ENCODE peak calls at places on chromosome X, in four cellular contexts. T is GM12892, V is H1, Y is K562. N is an unnamed sample.
A peak's percentile ranks its signal among the peaks of the same experiment; 100 is the strongest.

GRCh38 chrX:140514554-140514953 is 9.7 kb upstream of the SOX3 start:
- DNase-seq in T (no peak), V (no peak), Y (no peak), N (no peak)

GRCh38 chrX:3669841-3670240 is 43.6 kb downstream of the PRKX start:
- DNase-seq in T (no peak), V (no peak), Y (no peak), N (no peak)

GRCh38 chrX:39164212-39164611 is 363.0 kb downstream of the MID1IP1 start:
- DNase-seq in T (no peak), V (no peak), Y (no peak), N (no peak)

GRCh38 chrX:155148724-155149537 is 67.3 kb upstream of the VBP1 start:
- DNase-seq in T (no peak), V (peak; percentile 53), Y (peak; percentile 31), N (no peak)

GRCh38 chrX:131727778-131728177 is 183.9 kb downstream of the OR13H1 start:
- DNase-seq in T (no peak), V (no peak), Y (no peak), N (no peak)

GRCh38 chrX:103464774-103465117 is 54.5 kb downstream of the RAB40A start:
- DNase-seq in T (no peak), V (peak; percentile 85), Y (peak; percentile 52), N (no peak)

GRCh38 chrX:94977986-94978385 is 1304.0 kb downstream of the FAM133A start:
- DNase-seq in T (no peak), V (no peak), Y (no peak), N (no peak)

GRCh38 chrX:47093248-47093647 is 15.0 kb downstream of the RGN start:
- DNase-seq in T (no peak), V (no peak), Y (no peak), N (no peak)

GRCh38 chrX:44483965-44484606 is 58.6 kb downstream of the FUNDC1 start:
- DNase-seq in T (no peak), V (no peak), Y (peak; percentile 32), N (no peak)

GRCh38 chrX:130165181-130165702 is 399 bp downstream of the AIFM1 start:
- DNase-seq in T (no peak), V (no peak), Y (no peak), N (no peak)

GRCh38 chrX:8743126-8743732 is 11.3 kb upstream of the ANOS1 start:
- DNase-seq in T (no peak), V (peak; percentile 82), Y (peak; percentile 62), N (no peak)

GRCh38 chrX:13685126-13685763 is 3.7 kb upstream of the RAB9A start:
- DNase-seq in T (no peak), V (no peak), Y (no peak), N (no peak)

GRCh38 chrX:147340947-147341346 is 526.4 kb upstream of the CXorf51A start:
- DNase-seq in T (no peak), V (no peak), Y (no peak), N (no peak)

GRCh38 chrX:143568467-143568866 is 51.2 kb upstream of the SPANXN3 start:
- DNase-seq in T (no peak), V (no peak), Y (no peak), N (no peak)

GRCh38 chrX:52504551-52504950 is 8.9 kb downstream of the XAGE1A start:
- DNase-seq in T (no peak), V (no peak), Y (no peak), N (no peak)

GRCh38 chrX:110131031-110131430 is 128.1 kb downstream of the TMEM164 start:
- DNase-seq in T (no peak), V (no peak), Y (no peak), N (no peak)

GRCh38 chrX:3627579-3627978 is 85.9 kb downstream of the PRKX start:
- DNase-seq in T (no peak), V (no peak), Y (no peak), N (no peak)

GRCh38 chrX:106932492-106932923 is 12.3 kb downstream of the CLDN2 start:
- DNase-seq in T (no peak), V (no peak), Y (no peak), N (no peak)

GRCh38 chrX:10608099-10608498 is 12.3 kb downstream of the MID1 start:
- DNase-seq in T (no peak), V (no peak), Y (no peak), N (no peak)

GRCh38 chrX:34653811-34654210 is 3.3 kb downstream of the TMEM47 start:
- DNase-seq in T (no peak), V (no peak), Y (no peak), N (no peak)

DNA sequence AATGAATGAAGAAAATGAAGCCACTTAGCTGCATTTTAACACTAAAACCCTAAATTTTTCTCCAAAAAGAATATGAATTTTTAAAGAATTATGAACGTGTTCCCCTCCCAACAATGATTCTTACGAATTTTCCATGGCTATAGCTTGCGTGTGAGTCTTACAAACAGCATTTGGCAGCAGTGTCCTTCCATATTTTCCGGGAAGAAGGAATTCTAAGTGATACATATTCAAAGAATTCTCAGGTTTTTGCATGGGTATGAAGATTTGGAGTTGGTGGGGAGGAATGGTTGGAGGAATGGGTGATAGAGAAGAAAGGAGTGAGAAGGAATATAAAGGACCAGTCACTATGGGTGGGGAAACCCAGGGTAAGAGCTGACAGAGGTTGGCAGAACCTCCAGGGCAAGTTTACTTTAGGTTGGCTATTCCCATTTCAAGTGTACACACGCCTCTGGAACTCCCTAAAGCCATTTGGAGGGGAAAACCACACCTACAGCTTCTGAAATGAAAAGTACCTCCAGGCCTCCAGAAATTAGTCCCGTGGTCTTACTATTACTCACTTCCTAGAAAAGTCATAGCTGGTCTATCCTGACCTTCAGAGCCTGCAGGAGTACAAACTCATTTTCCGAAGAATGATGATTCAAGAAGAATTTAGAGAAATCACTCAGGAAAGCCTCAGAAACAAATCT is 420.8 kb upstream of the DIPK2B start:
- DNase-seq in T (no peak), V (no peak), Y (no peak), N (no peak)
- TF ChIP-seq TAF1 in T (no peak), V (no peak), Y (no peak), N (no peak)

DNA sequence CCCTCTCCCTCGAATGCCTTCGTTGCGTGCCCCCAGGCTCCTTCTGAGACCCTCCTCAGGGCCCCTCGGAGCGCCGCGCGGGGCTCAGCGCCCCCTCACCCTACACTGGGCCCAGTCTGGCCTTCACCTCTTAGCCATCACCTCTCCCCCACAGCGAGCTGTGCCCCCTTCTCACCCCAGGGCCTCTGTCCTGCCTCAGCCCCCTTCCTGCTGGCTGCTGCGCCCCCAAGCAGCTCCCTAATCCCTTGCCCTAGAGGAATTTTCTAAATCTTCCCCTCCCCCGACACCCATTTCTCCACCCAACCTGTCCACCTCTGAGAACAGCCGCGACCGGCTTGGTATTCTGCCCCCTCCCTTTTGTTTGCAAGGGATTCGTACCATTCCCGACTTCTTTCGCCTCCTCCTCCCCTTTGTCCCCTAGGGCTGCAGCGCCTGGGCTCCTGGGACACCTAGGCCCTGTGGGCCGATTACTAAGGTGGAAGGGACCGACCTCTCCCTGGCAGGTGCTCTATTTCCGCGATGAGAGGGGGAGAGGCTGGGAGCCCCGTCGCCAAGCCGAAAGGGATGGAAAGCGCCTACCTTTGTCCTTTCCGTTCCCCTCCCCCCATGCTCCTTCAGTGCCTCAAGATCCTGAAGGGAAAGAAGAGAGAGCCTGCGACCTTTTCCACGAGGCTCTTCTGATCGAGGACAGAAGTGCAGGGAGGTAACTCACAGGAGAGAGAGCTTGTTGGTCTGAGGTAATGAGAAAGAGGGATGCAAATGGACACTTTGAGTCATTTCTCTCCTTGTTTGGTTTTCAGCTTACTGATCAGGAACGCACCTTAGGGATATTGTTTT is 10.9 kb downstream of the DLG3 start:
- DNase-seq in T (no peak), V (peak; percentile 47), Y (no peak), N (no peak)
- TF ChIP-seq POLR2A in T (no peak), V (no peak), Y (peak; percentile 5), N (no peak)

DNA sequence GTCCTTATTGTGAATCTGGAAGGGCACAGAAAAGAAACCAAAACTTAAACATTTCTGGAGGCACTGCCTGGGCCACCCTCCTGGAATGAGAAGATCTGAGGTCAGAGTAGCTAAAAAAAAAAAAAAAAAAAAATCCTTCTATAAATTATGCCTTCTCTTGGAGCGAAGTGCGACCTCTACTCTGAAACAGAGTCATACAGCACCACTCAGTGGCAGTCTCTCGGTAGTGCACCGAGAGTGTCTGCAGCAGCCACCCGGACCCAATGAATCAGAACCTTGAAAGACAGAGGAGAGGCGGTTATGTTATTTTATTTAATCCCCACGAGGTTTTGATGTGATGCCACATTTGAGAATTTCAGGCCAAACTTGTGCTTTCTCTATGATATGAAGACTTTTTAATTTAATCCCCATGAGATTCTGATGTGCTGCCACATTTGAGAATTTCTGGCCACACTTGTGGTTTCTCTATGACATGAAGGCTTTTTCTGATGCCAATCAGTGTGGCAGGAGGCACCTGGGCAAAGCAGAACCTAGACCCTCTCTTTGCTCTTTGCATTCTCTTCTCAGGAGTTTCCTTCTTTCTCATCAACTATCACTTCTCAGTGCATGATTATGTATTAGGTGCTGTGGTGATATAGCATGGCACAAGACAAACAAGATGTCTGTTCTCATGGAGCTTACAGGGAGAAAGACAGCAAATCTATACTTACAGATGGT is 5.6 kb upstream of the CT47C1 start:
- DNase-seq in T (no peak), V (peak; percentile 59), Y (peak; percentile 61), N (no peak)
- TF ChIP-seq TAF1 in T (no peak), V (no peak), Y (no peak), N (no peak)

DNA sequence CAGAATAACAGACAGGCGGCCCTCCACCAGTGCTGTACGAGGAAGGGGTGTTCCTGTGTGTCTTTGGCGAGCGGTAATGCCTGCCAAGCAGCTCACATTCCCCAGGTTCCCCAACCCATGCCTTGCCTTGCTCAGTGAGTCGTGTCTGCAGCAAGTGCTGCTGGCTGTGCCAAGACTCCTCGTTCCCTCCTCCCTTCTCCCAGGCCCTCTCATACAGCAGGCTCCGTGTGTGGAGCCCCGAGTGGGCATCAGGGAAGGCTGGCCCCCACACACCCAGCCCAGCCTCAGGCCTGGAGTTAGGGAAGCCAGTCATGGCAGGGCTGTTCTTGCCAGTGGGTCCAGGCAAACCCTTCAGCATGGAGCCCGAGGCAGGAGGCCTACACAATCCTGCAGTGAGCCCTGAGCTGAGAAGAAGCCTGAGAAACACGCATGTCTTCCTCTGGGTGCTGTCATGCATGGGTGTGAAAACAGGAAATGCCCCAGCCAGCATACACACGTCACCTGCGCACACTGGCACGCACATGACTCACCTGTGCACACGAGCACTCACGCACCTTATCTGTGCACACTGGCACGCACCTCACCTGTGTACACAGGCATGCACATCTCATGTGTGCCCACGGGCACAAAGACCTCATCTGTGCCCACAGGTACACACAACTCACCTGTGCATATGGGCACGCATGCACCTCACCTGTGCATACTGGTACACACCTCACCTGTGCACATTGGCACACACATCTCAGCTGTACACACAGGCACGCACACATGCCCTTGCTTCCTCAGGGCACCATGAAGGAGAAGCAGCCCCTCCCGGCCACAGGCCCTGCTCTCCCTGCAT is 238.7 kb downstream of the DHRSX start:
- DNase-seq in T (no peak), V (no peak), Y (no peak), N (no peak)
- TF ChIP-seq POLR2A in T (no peak), V (no peak), Y (no peak), N (no peak)

DNA sequence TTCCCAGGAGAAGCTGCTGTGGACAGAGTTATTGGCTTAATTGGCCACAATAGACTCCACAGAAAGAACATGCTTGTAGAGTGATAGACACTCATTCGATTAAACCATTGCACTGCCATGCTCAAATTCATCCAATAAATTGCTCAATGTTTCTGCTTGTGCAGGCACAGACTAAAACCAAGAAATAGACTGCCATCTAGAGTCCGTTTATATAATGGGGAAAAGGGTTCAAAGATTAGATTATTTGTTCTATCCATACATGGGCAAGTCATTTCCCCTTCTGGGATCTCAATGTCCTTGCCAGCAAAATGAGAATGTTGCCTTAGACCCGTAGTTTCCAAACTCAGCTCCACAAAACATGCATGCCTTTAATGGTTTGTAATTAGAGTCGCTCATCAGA is 8.7 kb downstream of the SMIM10 start:
- DNase-seq in T (no peak), V (no peak), Y (no peak), N (no peak)
- TF ChIP-seq TAF1 in T (no peak), V (no peak), Y (no peak), N (no peak)

N was measured in GM12891.